ENCODE peak calls at places on chromosomes 6 and 20, in six cellular contexts. One of them, this sample, is unnamed.

GRCh38 chr6:34412054-34412453 is 13.8 kb downstream of the RPS10 start:
- DNase-seq in activated CD4-positive, alpha-beta T cell treated with anti-CD3 and anti-CD28 coated beads for 4 hours: no peak
- DNase-seq in DMS153: no peak
- DNase-seq in heart left ventricle: no peak
- DNase-seq in MV-4-11: no peak
- DNase-seq in T-helper 1 cell: no peak
- DNase-seq in this sample: no peak

GRCh38 chr6:33014841-33015634 is 5.6 kb upstream of the HLA-DOA start:
- DNase-seq in activated CD4-positive, alpha-beta T cell treated with anti-CD3 and anti-CD28 coated beads for 4 hours: peak; percentile 36
- DNase-seq in DMS153: peak; percentile 60
- DNase-seq in heart left ventricle: no peak
- DNase-seq in MV-4-11: peak; percentile 76
- DNase-seq in T-helper 1 cell: peak; percentile 55
- DNase-seq in this sample: peak; percentile 18

GRCh38 chr20:47758517-47759450 is 26.5 kb downstream of the SULF2 start:
- DNase-seq in activated CD4-positive, alpha-beta T cell treated with anti-CD3 and anti-CD28 coated beads for 4 hours: no peak
- DNase-seq in DMS153: no peak
- DNase-seq in heart left ventricle: no peak
- DNase-seq in MV-4-11: no peak
- DNase-seq in T-helper 1 cell: no peak
- DNase-seq in this sample: no peak

GRCh38 chr6:74925683-74926082 is 280.2 kb downstream of the COL12A1 start:
- DNase-seq in activated CD4-positive, alpha-beta T cell treated with anti-CD3 and anti-CD28 coated beads for 4 hours: no peak
- DNase-seq in DMS153: no peak
- DNase-seq in heart left ventricle: no peak
- DNase-seq in MV-4-11: peak; percentile 96
- DNase-seq in T-helper 1 cell: no peak
- DNase-seq in this sample: no peak

GRCh38 chr6:143279385-143279784 is 171.1 kb downstream of the ADAT2 start:
- DNase-seq in activated CD4-positive, alpha-beta T cell treated with anti-CD3 and anti-CD28 coated beads for 4 hours: no peak
- DNase-seq in DMS153: no peak
- DNase-seq in heart left ventricle: no peak
- DNase-seq in MV-4-11: no peak
- DNase-seq in T-helper 1 cell: no peak
- DNase-seq in this sample: no peak

GRCh38 chr20:17653835-17654648 is 28.0 kb downstream of the RRBP1 start:
- DNase-seq in activated CD4-positive, alpha-beta T cell treated with anti-CD3 and anti-CD28 coated beads for 4 hours: no peak
- DNase-seq in DMS153: no peak
- DNase-seq in heart left ventricle: no peak
- DNase-seq in MV-4-11: no peak
- DNase-seq in T-helper 1 cell: no peak
- DNase-seq in this sample: no peak

GRCh38 chr6:90530882-90531281 is 56.0 kb downstream of the MAP3K7 start:
- DNase-seq in activated CD4-positive, alpha-beta T cell treated with anti-CD3 and anti-CD28 coated beads for 4 hours: no peak
- DNase-seq in DMS153: no peak
- DNase-seq in heart left ventricle: no peak
- DNase-seq in MV-4-11: no peak
- DNase-seq in T-helper 1 cell: no peak
- DNase-seq in this sample: no peak

GRCh38 chr6:38483526-38483925 is 156.2 kb downstream of the BTBD9 start:
- DNase-seq in activated CD4-positive, alpha-beta T cell treated with anti-CD3 and anti-CD28 coated beads for 4 hours: no peak
- DNase-seq in DMS153: no peak
- DNase-seq in heart left ventricle: no peak
- DNase-seq in MV-4-11: peak; percentile 99
- DNase-seq in T-helper 1 cell: no peak
- DNase-seq in this sample: no peak

GRCh38 chr6:33668328-33668727 is 43.2 kb downstream of the UQCC2 start:
- DNase-seq in activated CD4-positive, alpha-beta T cell treated with anti-CD3 and anti-CD28 coated beads for 4 hours: no peak
- DNase-seq in DMS153: no peak
- DNase-seq in heart left ventricle: peak; percentile 35
- DNase-seq in MV-4-11: no peak
- DNase-seq in T-helper 1 cell: no peak
- DNase-seq in this sample: no peak

GRCh38 chr6:111543913-111544435 is 61.0 kb upstream of the REV3L start:
- DNase-seq in activated CD4-positive, alpha-beta T cell treated with anti-CD3 and anti-CD28 coated beads for 4 hours: no peak
- DNase-seq in DMS153: no peak
- DNase-seq in heart left ventricle: no peak
- DNase-seq in MV-4-11: no peak
- DNase-seq in T-helper 1 cell: no peak
- DNase-seq in this sample: no peak

GRCh38 chr20:48583171-48583570 is 244.6 kb downstream of the PREX1 start:
- DNase-seq in activated CD4-positive, alpha-beta T cell treated with anti-CD3 and anti-CD28 coated beads for 4 hours: no peak
- DNase-seq in DMS153: no peak
- DNase-seq in heart left ventricle: no peak
- DNase-seq in MV-4-11: no peak
- DNase-seq in T-helper 1 cell: no peak
- DNase-seq in this sample: no peak

GRCh38 chr6:2589171-2589661 is 161.5 kb downstream of the MYLK4 start:
- DNase-seq in activated CD4-positive, alpha-beta T cell treated with anti-CD3 and anti-CD28 coated beads for 4 hours: no peak
- DNase-seq in DMS153: no peak
- DNase-seq in heart left ventricle: no peak
- DNase-seq in MV-4-11: no peak
- DNase-seq in T-helper 1 cell: no peak
- DNase-seq in this sample: no peak

GRCh38 chr20:48721324-48722001 is 106.3 kb downstream of the PREX1 start:
- DNase-seq in activated CD4-positive, alpha-beta T cell treated with anti-CD3 and anti-CD28 coated beads for 4 hours: no peak
- DNase-seq in DMS153: no peak
- DNase-seq in heart left ventricle: no peak
- DNase-seq in MV-4-11: no peak
- DNase-seq in T-helper 1 cell: no peak
- DNase-seq in this sample: no peak

GRCh38 chr20:25584905-25585704 is at the start of gene NINL:
- DNase-seq in activated CD4-positive, alpha-beta T cell treated with anti-CD3 and anti-CD28 coated beads for 4 hours: peak; percentile 54
- DNase-seq in DMS153: peak; percentile 39
- DNase-seq in heart left ventricle: peak; percentile 82
- DNase-seq in MV-4-11: no peak
- DNase-seq in T-helper 1 cell: peak; percentile 22
- DNase-seq in this sample: peak; percentile 16

GRCh38 chr20:33771938-33772337 is 39.2 kb upstream of the CHMP4B start:
- DNase-seq in activated CD4-positive, alpha-beta T cell treated with anti-CD3 and anti-CD28 coated beads for 4 hours: no peak
- DNase-seq in DMS153: no peak
- DNase-seq in heart left ventricle: no peak
- DNase-seq in MV-4-11: no peak
- DNase-seq in T-helper 1 cell: no peak
- DNase-seq in this sample: no peak

GRCh38 chr6:168231393-168231957 is 88.1 kb downstream of the DACT2 start:
- DNase-seq in activated CD4-positive, alpha-beta T cell treated with anti-CD3 and anti-CD28 coated beads for 4 hours: no peak
- DNase-seq in DMS153: no peak
- DNase-seq in heart left ventricle: no peak
- DNase-seq in MV-4-11: no peak
- DNase-seq in T-helper 1 cell: no peak
- DNase-seq in this sample: no peak

GRCh38 chr20:49230575-49231211 is 11.5 kb downstream of the DDX27 start:
- DNase-seq in activated CD4-positive, alpha-beta T cell treated with anti-CD3 and anti-CD28 coated beads for 4 hours: no peak
- DNase-seq in DMS153: no peak
- DNase-seq in heart left ventricle: no peak
- DNase-seq in MV-4-11: peak; percentile 90
- DNase-seq in T-helper 1 cell: no peak
- DNase-seq in this sample: no peak